ENCODE peak calls at places on chromosomes 6 and 20, in ten cellular contexts. J is spleen, K is stomach, Q is transverse colon, E is upper lobe of left lung, X is esophagus squamous epithelium, Y is IMR-90, F is A549, R is Peyer's patch, T is K562. H is an unnamed sample. For H3K4me1, the result is how much of the 10 kb centered on the place peaks cover.

GRCh38 chr6:44074383-44075136 is 52.7 kb downstream of the MRPL14 start:
- DNase-seq in Y (peak), X (no peak), Q (peak), J (peak), E (peak), K (peak), F (peak), T (peak), R (peak), H (no peak)

GRCh38 chr6:139334791-139335446 is 39.5 kb downstream of the CITED2 start:
- DNase-seq in Y (peak), K (no peak), Q (no peak), E (no peak), T (no peak), X (no peak), J (no peak), F (no peak), R (no peak), H (no peak)

GRCh38 chr6:114648847-114649246 is 306.0 kb upstream of the HS3ST5 start:
- DNase-seq in X (no peak), Y (no peak), Q (no peak), R (no peak), K (no peak), E (no peak), F (no peak), J (no peak), T (no peak), H (no peak)

GRCh38 chr6:42401605-42401935 is 50.2 kb downstream of the TRERF1 start:
- DNase-seq in J (no peak), T (no peak), F (no peak), Y (no peak), E (no peak), Q (peak), K (no peak), X (no peak), R (no peak), H (no peak)

GRCh38 chr6:127539292-127539691 is 20.2 kb upstream of the MTCL3 start:
- DNase-seq in Y (peak), R (no peak), E (no peak), F (no peak), K (no peak), Q (no peak), J (no peak), T (no peak), X (no peak), H (no peak)

GRCh38 chr6:9439931-9440330 is 974.9 kb downstream of the TFAP2A start:
- DNase-seq in F (no peak), R (no peak), Y (no peak), J (no peak), K (no peak), T (no peak), X (no peak), E (no peak), Q (no peak), H (no peak)

GRCh38 chr6:24909281-24910216 is 26.2 kb downstream of the RIPOR2 start:
- DNase-seq in E (no peak), K (no peak), Y (no peak), T (no peak), R (no peak), Q (no peak), F (no peak), X (no peak), J (no peak), H (no peak)

GRCh38 chr20:10971096-10971495 is 297.3 kb upstream of the JAG1 start:
- DNase-seq in X (no peak), T (no peak), E (no peak), Q (no peak), J (no peak), Y (no peak), K (no peak), F (no peak), R (no peak), H (no peak)

GRCh38 chr6:166228839-166229528 is 61.3 kb upstream of the TBXT start:
- DNase-seq in R (no peak), E (no peak), J (no peak), Q (no peak), Y (no peak), T (no peak), F (no peak), X (no peak), K (no peak), H (no peak)

GRCh38 chr6:100347901-100348550 is 116.7 kb downstream of the SIM1 start:
- DNase-seq in T (no peak), Q (no peak), J (no peak), K (no peak), X (no peak), F (no peak), R (no peak), E (no peak), Y (peak), H (no peak)

GRCh38 chr6:27700337-27700736 is 211.9 kb downstream of the OR2B2 start:
- DNase-seq in E (no peak), T (no peak), Q (no peak), K (no peak), J (no peak), Y (no peak), F (no peak), X (no peak), R (no peak), H (no peak)

GRCh38 chr6:136887899-136888298 is 34.2 kb upstream of the SLC35D3 start:
- DNase-seq in E (no peak), T (no peak), Y (no peak), R (no peak), X (no peak), F (no peak), Q (no peak), J (no peak), K (no peak), H (no peak)

GRCh38 chr6:106509420-106510089 is 119.7 kb downstream of the RTN4IP1 start:
- DNase-seq in Q (no peak), X (no peak), K (no peak), R (no peak), Y (no peak), J (peak), E (peak), F (no peak), T (no peak), H (no peak)

GRCh38 chr20:19850190-19850533 is 92.1 kb downstream of the RIN2 start:
- DNase-seq in T (no peak), Y (no peak), X (no peak), R (no peak), Q (no peak), K (no peak), J (no peak), F (no peak), E (no peak), H (no peak)

GRCh38 chr6:143962644-143962929 is 45.5 kb downstream of the PLAGL1 start:
- DNase-seq in T (no peak), Q (no peak), K (no peak), E (no peak), X (no peak), J (no peak), F (no peak), Y (peak), R (no peak), H (no peak)

GRCh38 chr6:6865601-6866000 is 242.2 kb upstream of the RREB1 start:
- DNase-seq in E (no peak), K (no peak), Y (no peak), J (no peak), Q (no peak), T (no peak), X (no peak), R (no peak), F (no peak), H (no peak)

GRCh38 chr20:60116128-60116909 is 158.1 kb downstream of the CDH26 start:
- DNase-seq in F (peak), J (no peak), Y (no peak), K (peak), T (peak), X (no peak), R (no peak), E (peak), Q (no peak), H (no peak)

GRCh38 chr6:2110504-2110903 is 134.9 kb downstream of the GMDS start:
- DNase-seq in T (no peak), Y (peak), F (no peak), K (no peak), E (no peak), X (no peak), R (no peak), Q (no peak), J (no peak), H (no peak)

GRCh38 chr6:158910484-158911075 is 89.4 kb downstream of the RSPH3 start:
- DNase-seq in F (no peak), Q (no peak), E (no peak), T (no peak), K (peak), J (no peak), X (no peak), R (no peak), Y (no peak), H (no peak)

GRCh38 chr20:945841-946240 is 29.7 kb upstream of the ANGPT4 start:
- DNase-seq in F (no peak), Y (no peak), R (no peak), K (no peak), Q (no peak), T (no peak), E (no peak), X (no peak), J (no peak), H (no peak)

GRCh38 chr20:62518911-62519310 is 43.1 kb upstream of the GATA5 start:
- DNase-seq in T (no peak), X (no peak), Y (no peak), E (peak), Q (no peak), F (no peak), K (no peak), R (no peak), J (no peak), H (no peak)

GRCh38 chr20:57791178-57791945 is 81.5 kb upstream of the PMEPA1 start:
- DNase-seq in R (no peak), K (no peak), E (no peak), Q (no peak), T (no peak), X (no peak), J (no peak), F (no peak), Y (no peak), H (no peak)

GRCh38 chr6:79713701-79714322 is 82.7 kb downstream of the SH3BGRL2 start:
- DNase-seq in Q (peak), T (peak), X (no peak), F (peak), R (no peak), K (peak), J (no peak), Y (peak), E (no peak), H (no peak)

GRCh38 chr6:34412643-34413214 is 13.1 kb downstream of the RPS10 start:
- DNase-seq in K (no peak), F (no peak), J (no peak), Q (no peak), R (no peak), X (no peak), E (no peak), Y (peak), T (no peak), H (no peak)

GRCh38 chr6:166942393-166943168 is 13.8 kb downstream of the RNASET2 start:
- DNase-seq in Y (peak), E (no peak), Q (no peak), T (peak), X (no peak), R (no peak), K (no peak), F (no peak), J (no peak), H (no peak)

GRCh38 chr6:145137425-145137824 is 597.9 kb downstream of the EPM2A start:
- DNase-seq in K (no peak), E (no peak), Q (no peak), X (no peak), F (peak), Y (peak), R (no peak), T (no peak), J (no peak), H (no peak)

GRCh38 chr20:5608104-5608447 is 142.1 kb upstream of the SHLD1 start:
- DNase-seq in K (no peak), J (no peak), R (no peak), X (no peak), Q (no peak), Y (no peak), E (no peak), F (no peak), T (no peak), H (no peak)

GRCh38 chr6:90536516-90536915 is 50.4 kb downstream of the MAP3K7 start:
- DNase-seq in X (no peak), R (no peak), J (no peak), Y (no peak), Q (no peak), T (no peak), E (no peak), K (no peak), F (no peak), H (no peak)

GRCh38 chr6:24689964-24690363 is 23.1 kb downstream of the ACOT13 start:
- DNase-seq in Q (no peak), K (no peak), Y (no peak), F (no peak), X (no peak), R (no peak), T (no peak), E (no peak), J (no peak), H (no peak)

GRCh38 chr6:40671338-40672050 is 84.3 kb upstream of the LRFN2 start:
- DNase-seq in R (no peak), Y (no peak), E (no peak), X (no peak), Q (peak), J (peak), F (peak), T (no peak), K (peak), H (no peak)

GRCh38 chr20:61930776-61931475 is 134.8 kb downstream of the TAF4 start:
- DNase-seq in X (no peak), J (peak), Y (no peak), T (no peak), Q (no peak), F (no peak), K (no peak), E (peak), R (no peak), H (no peak)

GRCh38 chr20:10297684-10298240 is 79.1 kb downstream of the SNAP25 start:
- DNase-seq in T (no peak), J (no peak), Y (peak), R (no peak), K (no peak), E (no peak), F (no peak), Q (no peak), X (no peak), H (no peak)

GRCh38 chr6:110355031-110355430 is 3.1 kb downstream of the METTL24 start:
- DNase-seq in J (no peak), Q (no peak), R (no peak), E (no peak), K (no peak), F (no peak), Y (no peak), T (no peak), X (no peak), H (no peak)

GRCh38 chr6:138580801-138581200 is 81.5 kb upstream of the NHSL1 start:
- DNase-seq in F (no peak), J (no peak), E (no peak), T (no peak), Y (no peak), R (no peak), Q (no peak), X (no peak), K (no peak), H (no peak)

GRCh38 chr6:14734416-14735340 is 511.2 kb upstream of the JARID2 start:
- DNase-seq in K (no peak), F (peak), Q (no peak), E (no peak), T (peak), Y (peak), J (no peak), R (no peak), X (no peak), H (no peak)

GRCh38 chr6:47149554-47149953 is 107.4 kb upstream of the ADGRF1 start:
- DNase-seq in K (no peak), Y (no peak), R (no peak), J (no peak), E (no peak), Q (no peak), F (no peak), X (no peak), T (no peak), H (no peak)
- H3K4me1 ChIP-seq in K (under half), Y (under half), R (under half), J (under half), E (under half), Q (under half), F (half or more), X (under half), T (under half), H (under half)

DNA sequence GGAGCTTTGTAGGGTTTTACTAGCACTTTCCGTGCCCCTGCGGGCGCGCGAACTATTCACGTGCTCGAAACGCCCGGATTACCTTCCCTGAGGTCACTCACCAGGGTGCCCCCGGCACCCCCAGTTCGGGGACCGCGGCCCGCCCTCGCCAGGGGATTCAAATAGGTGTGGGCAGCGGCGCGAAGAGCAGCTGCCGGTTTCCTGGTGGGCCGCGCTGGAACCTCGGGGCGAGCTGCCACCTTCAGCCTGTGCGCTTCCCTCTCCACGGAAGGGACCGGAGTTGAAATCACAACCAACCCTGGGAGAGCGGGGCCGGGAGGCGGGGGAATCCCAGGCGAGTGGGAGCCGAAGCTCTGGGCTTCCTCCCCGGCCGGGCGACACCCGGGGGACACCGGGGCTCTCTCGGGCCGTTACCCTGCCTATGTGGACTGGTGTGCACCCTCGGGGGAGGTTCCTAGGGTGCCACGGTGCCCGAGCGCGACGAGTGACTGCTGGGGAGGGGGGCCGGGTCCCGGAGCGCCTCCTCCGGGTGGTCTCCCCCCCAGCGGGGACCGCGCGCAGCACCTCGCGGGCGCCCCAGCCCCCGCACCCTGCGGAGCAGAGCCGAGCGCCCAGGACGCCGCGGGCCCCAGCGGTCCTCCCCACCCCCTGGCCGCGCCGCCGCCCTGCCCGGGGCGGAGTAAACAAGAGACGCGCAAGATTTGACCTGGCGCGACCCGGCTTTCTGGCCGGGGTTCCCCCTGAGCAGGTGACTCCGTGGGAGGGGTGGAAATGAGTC is 2.1 kb upstream of the HIVEP2 start:
- DNase-seq in K (peak), E (peak), X (no peak), J (peak), Y (peak), Q (peak), T (peak), R (peak), F (peak), H (peak)
- TF ChIP-seq POLR2A in K (no peak), E (peak), X (no peak), J (no peak), Y (peak), Q (peak), T (no peak), R (peak), F (no peak), H (no peak)

GRCh38 chr20:46081074-46081473 is 8.7 kb downstream of the NCOA5 start:
- DNase-seq in R (no peak), X (no peak), K (no peak), T (no peak), F (no peak), E (no peak), Y (no peak), Q (no peak), J (no peak), H (no peak)

GRCh38 chr20:46083531-46084061 is 6.2 kb downstream of the NCOA5 start:
- DNase-seq in J (no peak), Y (no peak), R (no peak), Q (no peak), F (no peak), X (no peak), K (no peak), E (no peak), T (no peak), H (no peak)

GRCh38 chr20:46087161-46087560 is 2.6 kb downstream of the NCOA5 start:
- DNase-seq in R (no peak), J (no peak), X (no peak), K (no peak), T (no peak), Y (peak), E (no peak), Q (no peak), F (peak), H (no peak)

GRCh38 chr20:46084805-46085792 is 4.7 kb downstream of the NCOA5 start:
- DNase-seq in X (no peak), Q (peak), T (no peak), J (no peak), E (no peak), R (no peak), F (peak), Y (peak), K (peak), H (no peak)

DNA sequence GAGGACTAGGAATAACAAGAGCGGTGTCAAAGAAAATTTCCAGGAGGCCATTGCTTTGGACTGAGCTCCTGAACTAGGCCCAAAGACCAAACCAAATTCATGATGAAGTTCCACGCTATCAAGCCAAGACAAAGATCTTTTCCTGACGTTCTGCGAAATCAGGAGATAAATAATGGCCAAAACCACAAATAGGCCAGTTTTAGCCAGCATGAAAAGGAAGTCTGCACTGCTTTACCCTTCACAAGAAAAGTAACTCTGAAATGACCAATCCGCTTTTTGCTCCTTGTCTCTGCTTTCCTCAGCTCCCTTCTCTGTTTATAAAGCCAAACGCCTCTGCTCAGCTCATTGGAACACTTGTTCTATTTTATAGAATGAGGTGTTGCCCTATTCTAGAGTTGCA is 6.7 kb downstream of the NCOA5 start:
- DNase-seq in E (no peak), Y (no peak), K (no peak), T (no peak), R (no peak), J (no peak), F (no peak), Q (no peak), X (no peak), H (no peak)
- H3K4me1 ChIP-seq in E (half or more), Y (under half), K (half or more), T (under half), R (under half), J (under half), F (under half), Q (half or more), X (under half), H (half or more)

GRCh38 chr6:131000544-131000943 is 62.5 kb downstream of the EPB41L2 start:
- DNase-seq in F (no peak), J (no peak), T (no peak), K (no peak), Y (no peak), R (no peak), Q (no peak), E (no peak), X (no peak), H (no peak)
- TF ChIP-seq POLR2A in F (no peak), J (no peak), T (no peak), K (no peak), Y (no peak), R (no peak), Q (no peak), E (no peak), X (no peak), H (no peak)

DNA sequence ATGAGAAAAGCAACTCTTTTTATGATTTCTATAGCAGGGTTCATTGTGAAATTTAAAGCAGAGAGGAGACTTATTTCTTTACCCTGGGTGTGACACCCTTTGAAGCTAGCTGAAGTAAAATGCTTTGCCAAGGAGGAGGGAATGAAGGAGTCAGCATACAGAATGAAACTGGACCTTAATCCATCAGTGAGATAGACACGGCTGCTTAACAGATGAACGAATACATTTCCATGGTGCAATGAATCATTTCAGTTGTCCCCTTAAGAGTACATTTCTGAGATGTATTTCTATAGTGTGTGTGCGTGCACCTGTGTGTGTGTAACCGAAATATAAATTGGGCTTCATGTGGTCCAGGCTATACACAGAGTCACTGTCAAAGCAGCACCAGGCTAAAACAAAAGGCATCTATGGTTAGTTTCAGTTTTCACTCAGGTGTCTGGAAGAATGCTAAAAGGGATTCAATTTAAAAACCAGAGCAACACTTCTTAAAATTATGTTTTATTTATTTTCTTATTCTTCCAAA is 73.9 kb upstream of the CD93 start:
- DNase-seq in Q (no peak), R (no peak), K (no peak), E (no peak), T (no peak), Y (no peak), F (no peak), X (no peak), J (no peak), H (no peak)
- H3K4me1 ChIP-seq in Q (under half), R (under half), K (half or more), E (half or more), T (half or more), Y (under half), F (under half), X (under half), J (under half), H (half or more)